ENCODE peak calls at places on chromosomes 6 and 20, in five cellular contexts. One of them, this sample, is unnamed.

GRCh38 chr6:108438918-108439317 is 121.8 kb upstream of the FOXO3 start:
- DNase-seq in AG20443: peak
- DNase-seq in right cardiac atrium: no peak
- DNase-seq in fibroblast of lung: peak
- DNase-seq in H9: no peak
- DNase-seq in this sample: no peak

GRCh38 chr6:33167374-33168148 is 24.7 kb downstream of the COL11A2 start:
- DNase-seq in AG20443: no peak
- DNase-seq in right cardiac atrium: no peak
- DNase-seq in fibroblast of lung: no peak
- DNase-seq in H9: peak
- DNase-seq in this sample: no peak

GRCh38 chr6:137933696-137934095 is 66.6 kb downstream of the TNFAIP3 start:
- DNase-seq in AG20443: peak
- DNase-seq in right cardiac atrium: peak
- DNase-seq in fibroblast of lung: peak
- DNase-seq in H9: no peak
- DNase-seq in this sample: no peak

GRCh38 chr6:6659600-6660327 is 71.2 kb downstream of the LY86 start:
- DNase-seq in AG20443: no peak
- DNase-seq in right cardiac atrium: no peak
- DNase-seq in fibroblast of lung: no peak
- DNase-seq in H9: no peak
- DNase-seq in this sample: no peak

GRCh38 chr6:130033999-130034814 is 15.8 kb downstream of the L3MBTL3 start:
- DNase-seq in AG20443: peak
- DNase-seq in right cardiac atrium: peak
- DNase-seq in fibroblast of lung: peak
- DNase-seq in H9: no peak
- DNase-seq in this sample: no peak

GRCh38 chr6:94272327-94272726 is 853.0 kb upstream of the EPHA7 start:
- DNase-seq in AG20443: no peak
- DNase-seq in right cardiac atrium: no peak
- DNase-seq in fibroblast of lung: no peak
- DNase-seq in H9: no peak
- DNase-seq in this sample: no peak

GRCh38 chr6:42401605-42401935 is 50.2 kb downstream of the TRERF1 start:
- DNase-seq in AG20443: no peak
- DNase-seq in right cardiac atrium: no peak
- DNase-seq in fibroblast of lung: no peak
- DNase-seq in H9: no peak
- DNase-seq in this sample: no peak

GRCh38 chr20:61436674-61437279 is 184.7 kb downstream of the CDH4 start:
- DNase-seq in AG20443: peak
- DNase-seq in right cardiac atrium: peak
- DNase-seq in fibroblast of lung: peak
- DNase-seq in H9: peak
- DNase-seq in this sample: peak